ENCODE peak calls at places on chromosomes 2 and 18, in five cellular contexts. One of them, this sample, is unnamed.

GRCh38 chr2:24774373-24774772 is 18.8 kb downstream of the PTRHD1 start:
- DNase-seq in foreskin fibroblast: no peak
- DNase-seq in thoracic aorta: no peak
- DNase-seq in spleen: no peak
- DNase-seq in lower lobe of right lung: no peak
- DNase-seq in this sample: no peak

GRCh38 chr2:30365201-30365600 is 81.8 kb upstream of the LCLAT1 start:
- DNase-seq in foreskin fibroblast: no peak
- DNase-seq in thoracic aorta: no peak
- DNase-seq in spleen: no peak
- DNase-seq in lower lobe of right lung: no peak
- DNase-seq in this sample: no peak

GRCh38 chr2:96091711-96092579 is 24.4 kb downstream of the ADRA2B start:
- DNase-seq in foreskin fibroblast: no peak
- DNase-seq in thoracic aorta: no peak
- DNase-seq in spleen: peak
- DNase-seq in lower lobe of right lung: peak
- DNase-seq in this sample: peak

GRCh38 chr2:177618270-177619253 is 226.0 kb downstream of the AGPS start:
- DNase-seq in foreskin fibroblast: peak
- DNase-seq in thoracic aorta: peak
- DNase-seq in spleen: peak
- DNase-seq in lower lobe of right lung: peak
- DNase-seq in this sample: peak

GRCh38 chr18:3455090-3455640 is 5.2 kb downstream of the TGIF1 start:
- DNase-seq in foreskin fibroblast: no peak
- DNase-seq in thoracic aorta: no peak
- DNase-seq in spleen: no peak
- DNase-seq in lower lobe of right lung: no peak
- DNase-seq in this sample: no peak

GRCh38 chr2:235347691-235348090 is 146.2 kb upstream of the AGAP1 start:
- DNase-seq in foreskin fibroblast: peak
- DNase-seq in thoracic aorta: no peak
- DNase-seq in spleen: no peak
- DNase-seq in lower lobe of right lung: no peak
- DNase-seq in this sample: no peak

GRCh38 chr2:99637157-99637697 is 147.4 kb upstream of the REV1 start:
- DNase-seq in foreskin fibroblast: no peak
- DNase-seq in thoracic aorta: no peak
- DNase-seq in spleen: no peak
- DNase-seq in lower lobe of right lung: no peak
- DNase-seq in this sample: peak

GRCh38 chr2:146240376-146240775 is 1604.5 kb upstream of the ACVR2A start:
- DNase-seq in foreskin fibroblast: peak
- DNase-seq in thoracic aorta: no peak
- DNase-seq in spleen: no peak
- DNase-seq in lower lobe of right lung: no peak
- DNase-seq in this sample: no peak

GRCh38 chr2:10144771-10145518 is 22.4 kb downstream of the RRM2 start:
- DNase-seq in foreskin fibroblast: peak
- DNase-seq in thoracic aorta: no peak
- DNase-seq in spleen: peak
- DNase-seq in lower lobe of right lung: no peak
- DNase-seq in this sample: no peak

GRCh38 chr2:23009545-23010149 is 375.3 kb upstream of the KLHL29 start:
- DNase-seq in foreskin fibroblast: peak
- DNase-seq in thoracic aorta: no peak
- DNase-seq in spleen: no peak
- DNase-seq in lower lobe of right lung: no peak
- DNase-seq in this sample: no peak

GRCh38 chr2:25251032-25251460 is 82.7 kb upstream of the POMC start:
- DNase-seq in foreskin fibroblast: no peak
- DNase-seq in thoracic aorta: no peak
- DNase-seq in spleen: no peak
- DNase-seq in lower lobe of right lung: no peak
- DNase-seq in this sample: no peak

GRCh38 chr2:41998201-41998781 is 49.5 kb upstream of the PKDCC start:
- DNase-seq in foreskin fibroblast: no peak
- DNase-seq in thoracic aorta: no peak
- DNase-seq in spleen: no peak
- DNase-seq in lower lobe of right lung: no peak
- DNase-seq in this sample: no peak

GRCh38 chr2:144703852-144704324 is 184.0 kb upstream of the ZEB2 start:
- DNase-seq in foreskin fibroblast: peak
- DNase-seq in thoracic aorta: no peak
- DNase-seq in spleen: peak
- DNase-seq in lower lobe of right lung: peak
- DNase-seq in this sample: no peak

GRCh38 chr2:237754182-237754581 is 44.4 kb upstream of the RBM44 start:
- DNase-seq in foreskin fibroblast: no peak
- DNase-seq in thoracic aorta: no peak
- DNase-seq in spleen: no peak
- DNase-seq in lower lobe of right lung: no peak
- DNase-seq in this sample: no peak

GRCh38 chr18:36829362-36830140 is 624 bp downstream of the KIAA1328 start:
- DNase-seq in foreskin fibroblast: peak
- DNase-seq in thoracic aorta: no peak
- DNase-seq in spleen: no peak
- DNase-seq in lower lobe of right lung: no peak
- DNase-seq in this sample: peak
- TF ChIP-seq CTCF in foreskin fibroblast: no peak
- TF ChIP-seq CTCF in thoracic aorta: no peak
- TF ChIP-seq CTCF in spleen: no peak
- TF ChIP-seq CTCF in lower lobe of right lung: no peak
- TF ChIP-seq CTCF in this sample: no peak

GRCh38 chr18:63971320-63972071 is 1.6 kb downstream of the SERPINB8 start:
- DNase-seq in foreskin fibroblast: no peak
- DNase-seq in thoracic aorta: no peak
- DNase-seq in spleen: no peak
- DNase-seq in lower lobe of right lung: no peak
- DNase-seq in this sample: no peak
- H3K4me3 ChIP-seq in foreskin fibroblast: peak
- H3K4me3 ChIP-seq in thoracic aorta: peak
- H3K4me3 ChIP-seq in spleen: no peak
- H3K4me3 ChIP-seq in lower lobe of right lung: peak
- H3K4me3 ChIP-seq in this sample: no peak

GRCh38 chr2:85243101-85244072 is 84.4 kb downstream of the TGOLN2 start:
- DNase-seq in foreskin fibroblast: no peak
- DNase-seq in thoracic aorta: no peak
- DNase-seq in spleen: peak
- DNase-seq in lower lobe of right lung: peak
- DNase-seq in this sample: no peak
- TF ChIP-seq CTCF in foreskin fibroblast: peak
- TF ChIP-seq CTCF in thoracic aorta: peak
- TF ChIP-seq CTCF in spleen: peak
- TF ChIP-seq CTCF in lower lobe of right lung: peak
- TF ChIP-seq CTCF in this sample: no peak

DNA sequence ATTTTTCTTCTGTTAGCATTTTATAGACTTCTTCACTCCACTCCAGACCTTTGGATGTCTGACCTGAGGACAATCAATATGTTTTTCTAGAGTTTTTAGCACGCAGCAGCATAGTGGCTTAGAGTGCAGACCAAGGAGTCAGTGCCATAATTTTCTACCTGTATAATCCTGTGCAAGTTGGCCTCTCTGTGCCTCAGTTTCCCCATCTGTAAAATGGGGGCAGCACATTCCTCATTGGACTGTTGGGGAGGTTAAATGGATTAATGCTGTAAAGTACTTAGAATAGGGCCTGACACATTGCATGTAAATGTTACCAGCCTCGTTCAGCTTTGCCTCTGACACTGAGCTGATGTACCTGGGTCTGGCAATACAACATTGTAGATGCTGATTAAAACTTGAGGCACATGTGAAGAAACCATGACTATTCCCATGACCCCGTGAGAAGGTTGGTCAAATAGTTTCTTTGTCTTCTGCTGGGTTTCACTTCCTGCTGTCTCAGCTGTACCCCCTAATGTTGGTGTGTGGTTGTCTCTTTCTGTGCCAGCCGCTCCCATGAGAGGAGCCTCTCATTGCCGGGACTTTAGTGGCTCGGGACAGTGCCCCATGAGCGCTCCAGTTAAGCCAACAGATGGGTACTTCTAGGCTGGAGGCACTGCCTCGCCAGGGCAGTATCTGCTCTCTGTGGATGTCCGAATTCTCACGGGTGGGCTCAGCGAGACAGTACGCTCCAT is 125.3 kb downstream of the SH3RF3 start:
- DNase-seq in foreskin fibroblast: no peak
- DNase-seq in thoracic aorta: no peak
- DNase-seq in spleen: peak
- DNase-seq in lower lobe of right lung: no peak
- DNase-seq in this sample: peak
- H3K4me3 ChIP-seq in foreskin fibroblast: no peak
- H3K4me3 ChIP-seq in thoracic aorta: no peak
- H3K4me3 ChIP-seq in spleen: no peak
- H3K4me3 ChIP-seq in lower lobe of right lung: no peak
- H3K4me3 ChIP-seq in this sample: no peak

GRCh38 chr2:37984589-37984988 is 59.5 kb downstream of the RMDN2 start:
- DNase-seq in foreskin fibroblast: peak
- DNase-seq in thoracic aorta: no peak
- DNase-seq in spleen: no peak
- DNase-seq in lower lobe of right lung: no peak
- DNase-seq in this sample: no peak
- TF ChIP-seq CTCF in foreskin fibroblast: no peak
- TF ChIP-seq CTCF in thoracic aorta: no peak
- TF ChIP-seq CTCF in spleen: no peak
- TF ChIP-seq CTCF in lower lobe of right lung: no peak
- TF ChIP-seq CTCF in this sample: no peak

GRCh38 chr2:16205631-16206030 is 265.3 kb downstream of the MYCN start:
- DNase-seq in foreskin fibroblast: no peak
- DNase-seq in thoracic aorta: no peak
- DNase-seq in spleen: no peak
- DNase-seq in lower lobe of right lung: no peak
- DNase-seq in this sample: no peak

GRCh38 chr2:16203691-16204090 is 263.3 kb downstream of the MYCN start:
- DNase-seq in foreskin fibroblast: no peak
- DNase-seq in thoracic aorta: no peak
- DNase-seq in spleen: no peak
- DNase-seq in lower lobe of right lung: no peak
- DNase-seq in this sample: no peak

GRCh38 chr2:16206191-16206944 is 266.0 kb downstream of the MYCN start:
- DNase-seq in foreskin fibroblast: no peak
- DNase-seq in thoracic aorta: no peak
- DNase-seq in spleen: no peak
- DNase-seq in lower lobe of right lung: no peak
- DNase-seq in this sample: no peak

GRCh38 chr2:16204251-16204650 is 263.9 kb downstream of the MYCN start:
- DNase-seq in foreskin fibroblast: no peak
- DNase-seq in thoracic aorta: no peak
- DNase-seq in spleen: no peak
- DNase-seq in lower lobe of right lung: no peak
- DNase-seq in this sample: no peak

GRCh38 chr2:16204791-16205620 is 264.7 kb downstream of the MYCN start:
- DNase-seq in foreskin fibroblast: no peak
- DNase-seq in thoracic aorta: no peak
- DNase-seq in spleen: no peak
- DNase-seq in lower lobe of right lung: no peak
- DNase-seq in this sample: no peak
- H3K4me3 ChIP-seq in foreskin fibroblast: no peak
- H3K4me3 ChIP-seq in thoracic aorta: no peak
- H3K4me3 ChIP-seq in spleen: no peak
- H3K4me3 ChIP-seq in lower lobe of right lung: no peak
- H3K4me3 ChIP-seq in this sample: no peak

This sample was measured in lower leg skin.